ENCODE peak calls at places on chromosomes 5 and 9, in nine cellular contexts. D, Y, A, X, O, K, H, P and S are unnamed samples.

GRCh38 chr9:128818839-128819715 is 777 bp downstream of the ENDOG start:
- DNase-seq in D (no peak), Y (peak), A (peak), X (peak), O (no peak), K (no peak), H (peak), P (no peak), S (peak)

GRCh38 chr9:122116040-122116439 is 22.9 kb upstream of the TTLL11 start:
- DNase-seq in D (no peak), Y (no peak), A (no peak), X (no peak), O (no peak), K (no peak), H (no peak), P (no peak), S (no peak)

GRCh38 chr5:83472508-83473343 is 1.2 kb downstream of the VCAN start:
- DNase-seq in D (no peak), Y (no peak), A (peak), X (no peak), O (no peak), K (peak), H (peak), P (peak), S (no peak)

GRCh38 chr9:126036881-126037291 is 289.7 kb downstream of the PBX3 start:
- DNase-seq in D (no peak), Y (no peak), A (no peak), X (no peak), O (no peak), K (no peak), H (no peak), P (no peak), S (no peak)

GRCh38 chr5:74130141-74130897 is 504.3 kb downstream of the ARHGEF28 start:
- DNase-seq in D (no peak), Y (peak), A (no peak), X (no peak), O (no peak), K (no peak), H (no peak), P (no peak), S (no peak)

GRCh38 chr5:152359169-152359568 is 45.9 kb downstream of the NMUR2 start:
- DNase-seq in D (no peak), Y (no peak), A (no peak), X (no peak), O (no peak), K (no peak), H (no peak), P (no peak), S (no peak)

GRCh38 chr5:41507501-41507900 is 2.9 kb downstream of the PLCXD3 start:
- DNase-seq in D (no peak), Y (peak), A (no peak), X (no peak), O (no peak), K (no peak), H (no peak), P (no peak), S (no peak)

GRCh38 chr5:138459311-138459710 is 6.0 kb upstream of the EGR1 start:
- DNase-seq in D (peak), Y (no peak), A (peak), X (no peak), O (no peak), K (no peak), H (no peak), P (no peak), S (peak)

GRCh38 chr9:132243156-132244074 is 81.6 kb downstream of the NTNG2 start:
- DNase-seq in D (no peak), Y (no peak), A (no peak), X (no peak), O (no peak), K (no peak), H (no peak), P (no peak), S (no peak)

GRCh38 chr5:56301041-56301440 is 67.9 kb upstream of the ANKRD55 start:
- DNase-seq in D (no peak), Y (no peak), A (no peak), X (no peak), O (no peak), K (no peak), H (no peak), P (peak), S (no peak)

GRCh38 chr5:144144956-144145751 is 25.3 kb downstream of the YIPF5 start:
- DNase-seq in D (no peak), Y (no peak), A (no peak), X (no peak), O (no peak), K (no peak), H (no peak), P (no peak), S (no peak)

GRCh38 chr9:33447404-33448158 is at the start of gene AQP3:
- DNase-seq in D (peak), Y (peak), A (peak), X (peak), O (no peak), K (no peak), H (peak), P (peak), S (no peak)

GRCh38 chr5:2201832-2202231 is 319.1 kb upstream of the IRX4 start:
- DNase-seq in D (no peak), Y (no peak), A (no peak), X (no peak), O (no peak), K (no peak), H (no peak), P (no peak), S (no peak)

GRCh38 chr9:136693490-136694162 is 6.4 kb upstream of the AGPAT2 start:
- DNase-seq in D (no peak), Y (no peak), A (no peak), X (no peak), O (no peak), K (no peak), H (peak), P (peak), S (no peak)

GRCh38 chr5:113331201-113331551 is 103.6 kb downstream of the TSSK1B start:
- DNase-seq in D (no peak), Y (no peak), A (no peak), X (no peak), O (peak), K (no peak), H (no peak), P (peak), S (peak)

GRCh38 chr5:99025298-99026045 is 96.7 kb upstream of the CHD1 start:
- DNase-seq in D (no peak), Y (no peak), A (no peak), X (no peak), O (no peak), K (no peak), H (no peak), P (no peak), S (no peak)